ENCODE peak calls at places on chromosomes 6 and 20, in ten cellular contexts. P, N, G, H, W, B, A, Y, F and R are unnamed samples.

GRCh38 chr6:11317885-11318771 is 85.7 kb upstream of the NEDD9 start:
- DNase-seq in P (peak; percentile 59), N (no peak), G (no peak), H (no peak), W (no peak), B (peak; percentile 29), A (no peak), Y (no peak), F (no peak), R (peak; percentile 73)

GRCh38 chr6:8481727-8482126 is 46.4 kb upstream of the SLC35B3 start:
- DNase-seq in P (no peak), N (no peak), G (no peak), H (no peak), W (no peak), B (peak; percentile 61), A (no peak), Y (no peak), F (no peak), R (peak; percentile 18)

GRCh38 chr6:36829919-36830544 is 9.2 kb downstream of the CPNE5 start:
- DNase-seq in P (no peak), N (peak; percentile 73), G (no peak), H (no peak), W (no peak), B (no peak), A (peak; percentile 84), Y (no peak), F (no peak), R (no peak)

GRCh38 chr20:41587956-41588355 is 30.2 kb downstream of the CHD6 start:
- DNase-seq in P (no peak), N (no peak), G (no peak), H (no peak), W (no peak), B (no peak), A (no peak), Y (no peak), F (no peak), R (no peak)

GRCh38 chr20:50538276-50538675 is 28.1 kb downstream of the PTPN1 start:
- DNase-seq in P (no peak), N (no peak), G (no peak), H (no peak), W (no peak), B (no peak), A (no peak), Y (no peak), F (no peak), R (no peak)

GRCh38 chr6:30888472-30889137 is 4.3 kb downstream of the DDR1 start:
- DNase-seq in P (no peak), N (no peak), G (no peak), H (no peak), W (peak; percentile 33), B (peak; percentile 52), A (no peak), Y (peak; percentile 5), F (no peak), R (no peak)

GRCh38 chr6:25224237-25224636 is 54.9 kb upstream of the CARMIL1 start:
- DNase-seq in P (no peak), N (no peak), G (no peak), H (no peak), W (no peak), B (no peak), A (no peak), Y (no peak), F (no peak), R (peak; percentile 10)

GRCh38 chr20:6533321-6533720 is 234.2 kb upstream of the BMP2 start:
- DNase-seq in P (no peak), N (no peak), G (no peak), H (no peak), W (no peak), B (no peak), A (no peak), Y (no peak), F (no peak), R (no peak)

GRCh38 chr6:37653933-37654565 is 43.6 kb downstream of the MDGA1 start:
- DNase-seq in P (peak; percentile 34), N (no peak), G (peak; percentile 81), H (no peak), W (peak; percentile 64), B (peak; percentile 66), A (no peak), Y (peak; percentile 73), F (no peak), R (peak; percentile 67)

GRCh38 chr20:62067547-62068260 is 2.0 kb upstream of the TAF4 start:
- DNase-seq in P (no peak), N (no peak), G (no peak), H (no peak), W (peak; percentile 27), B (no peak), A (no peak), Y (no peak), F (no peak), R (no peak)

GRCh38 chr6:44932651-44933091 is 395.5 kb upstream of the RUNX2 start:
- DNase-seq in P (no peak), N (no peak), G (no peak), H (no peak), W (no peak), B (no peak), A (no peak), Y (no peak), F (no peak), R (no peak)

GRCh38 chr6:153085239-153085638 is 45.8 kb downstream of the RGS17 start:
- DNase-seq in P (no peak), N (no peak), G (no peak), H (no peak), W (no peak), B (no peak), A (no peak), Y (no peak), F (no peak), R (no peak)

GRCh38 chr6:30325873-30326445 is 768 bp upstream of the TRIM39 start:
- DNase-seq in P (peak; percentile 84), N (no peak), G (peak; percentile 88), H (no peak), W (no peak), B (peak; percentile 86), A (no peak), Y (peak; percentile 58), F (no peak), R (peak; percentile 80)

GRCh38 chr20:15842872-15843271 is 730.4 kb downstream of the KIF16B start:
- DNase-seq in P (no peak), N (no peak), G (no peak), H (no peak), W (no peak), B (no peak), A (no peak), Y (no peak), F (no peak), R (peak; percentile 35)

DNA sequence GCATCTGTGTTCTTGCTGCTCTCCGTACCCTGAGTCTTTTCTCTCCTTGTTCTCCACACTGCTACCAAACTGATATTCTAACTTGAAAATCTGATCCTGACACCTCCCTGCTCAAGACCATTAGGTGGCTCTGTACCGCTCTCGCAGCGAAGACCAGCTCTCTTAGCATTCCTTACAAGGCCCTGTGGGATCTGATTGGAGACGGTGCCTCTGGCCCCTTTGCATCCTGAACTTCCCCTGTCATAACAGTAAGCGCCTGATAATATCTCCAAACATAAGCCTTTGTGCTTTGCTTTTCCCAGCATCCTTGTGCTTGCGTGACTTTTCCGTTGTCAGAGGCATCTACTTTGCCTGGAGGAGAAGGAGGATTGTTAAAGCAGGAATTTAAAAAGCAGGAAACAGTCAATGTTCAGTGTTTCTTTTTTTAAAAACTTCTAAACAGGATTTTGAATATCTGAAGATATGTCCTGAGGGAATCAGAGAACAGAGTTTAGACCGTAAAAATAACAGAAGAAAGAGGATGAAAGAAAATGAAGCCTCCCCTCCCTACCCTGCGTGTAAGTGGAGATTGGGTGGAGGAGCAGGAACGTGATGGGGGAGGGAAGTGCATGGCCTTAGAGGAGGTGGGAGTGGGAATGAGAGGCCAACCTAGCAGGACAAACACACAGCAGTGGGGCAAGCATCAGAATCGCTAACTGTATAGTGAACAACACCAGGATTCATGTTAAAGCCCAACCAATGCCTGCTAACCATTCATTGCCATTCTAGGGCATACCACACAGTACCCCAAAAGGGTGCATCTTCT is 89.2 kb upstream of the STMND1 start:
- DNase-seq in P (no peak), N (no peak), G (no peak), H (no peak), W (peak; percentile 45), B (peak; percentile 29), A (no peak), Y (peak; percentile 35), F (no peak), R (no peak)
- TF ChIP-seq CTCF in P (no peak), N (peak; percentile 29), G (peak; percentile 34), H (no peak), W (peak; percentile 45), B (peak; percentile 32), A (peak; percentile 15), Y (no peak), F (no peak), R (no peak)

GRCh38 chr20:8934362-8934761 is 134.5 kb upstream of the PLCB4 start:
- DNase-seq in P (no peak), N (no peak), G (no peak), H (no peak), W (no peak), B (no peak), A (no peak), Y (no peak), F (no peak), R (no peak)

GRCh38 chr20:8933391-8933807 is 135.5 kb upstream of the PLCB4 start:
- DNase-seq in P (no peak), N (peak; percentile 51), G (no peak), H (no peak), W (no peak), B (peak; percentile 35), A (no peak), Y (no peak), F (no peak), R (no peak)

GRCh38 chr20:8935878-8936277 is 133.0 kb upstream of the PLCB4 start:
- DNase-seq in P (no peak), N (no peak), G (no peak), H (no peak), W (no peak), B (no peak), A (no peak), Y (no peak), F (no peak), R (no peak)

GRCh38 chr20:8932192-8933150 is 136.4 kb upstream of the PLCB4 start:
- DNase-seq in P (no peak), N (no peak), G (no peak), H (no peak), W (no peak), B (peak; percentile 2), A (no peak), Y (no peak), F (no peak), R (no peak)

GRCh38 chr20:8930691-8931090 is 138.2 kb upstream of the PLCB4 start:
- DNase-seq in P (no peak), N (no peak), G (no peak), H (no peak), W (no peak), B (no peak), A (no peak), Y (no peak), F (no peak), R (no peak)
- TF ChIP-seq CTCF in P (no peak), N (no peak), G (no peak), H (no peak), W (no peak), B (no peak), A (no peak), Y (no peak), F (no peak), R (no peak)

GRCh38 chr6:144647971-144648651 is 363.0 kb downstream of the UTRN start:
- DNase-seq in P (no peak), N (no peak), G (no peak), H (no peak), W (no peak), B (peak; percentile 29), A (no peak), Y (no peak), F (no peak), R (no peak)
- TF ChIP-seq CTCF in P (no peak), N (no peak), G (no peak), H (no peak), W (peak; percentile 31), B (peak; percentile 37), A (no peak), Y (no peak), F (no peak), R (no peak)

GRCh38 chr6:150267686-150268561 is 100.9 kb upstream of the IYD start:
- DNase-seq in P (no peak), N (peak; percentile 31), G (no peak), H (no peak), W (no peak), B (peak; percentile 53), A (no peak), Y (no peak), F (no peak), R (no peak)
- TF ChIP-seq CTCF in P (no peak), N (no peak), G (no peak), H (no peak), W (no peak), B (no peak), A (no peak), Y (no peak), F (no peak), R (no peak)